ENCODE peak calls at places on chromosomes 5 and 9, in six cellular contexts. One of them, this sample, is unnamed.

GRCh38 chr9:100074093-100074492 is 24.7 kb downstream of the ERP44 start:
- DNase-seq in HepG2: no peak
- DNase-seq in GM12878: no peak
- DNase-seq in IMR-90: no peak
- DNase-seq in A549: no peak
- DNase-seq in HEK293T: no peak
- DNase-seq in this sample: no peak

GRCh38 chr5:16726538-16726946 is 109.7 kb upstream of the RETREG1 start:
- DNase-seq in HepG2: no peak
- DNase-seq in A549: no peak
- DNase-seq in HEK293T: no peak
- DNase-seq in GM12878: peak
- DNase-seq in IMR-90: peak
- DNase-seq in this sample: no peak

GRCh38 chr9:121609845-121610637 is 41.4 kb upstream of the DAB2IP start:
- DNase-seq in HEK293T: no peak
- DNase-seq in HepG2: peak
- DNase-seq in IMR-90: peak
- DNase-seq in GM12878: no peak
- DNase-seq in A549: peak
- DNase-seq in this sample: no peak

GRCh38 chr5:52734557-52734956 is 53.2 kb upstream of the ITGA1 start:
- DNase-seq in A549: no peak
- DNase-seq in IMR-90: no peak
- DNase-seq in HEK293T: no peak
- DNase-seq in GM12878: no peak
- DNase-seq in HepG2: no peak
- DNase-seq in this sample: no peak

GRCh38 chr5:157459715-157460599 is at the start of gene NIPAL4:
- DNase-seq in GM12878: no peak
- DNase-seq in A549: peak
- DNase-seq in HepG2: no peak
- DNase-seq in IMR-90: no peak
- DNase-seq in HEK293T: no peak
- DNase-seq in this sample: no peak

GRCh38 chr9:114124666-114125580 is 25.8 kb upstream of the KIF12 start:
- DNase-seq in IMR-90: no peak
- DNase-seq in A549: no peak
- DNase-seq in HepG2: no peak
- DNase-seq in HEK293T: no peak
- DNase-seq in GM12878: no peak
- DNase-seq in this sample: no peak

GRCh38 chr5:125323613-125324012 is 577.2 kb upstream of the ZNF608 start:
- DNase-seq in HEK293T: no peak
- DNase-seq in GM12878: no peak
- DNase-seq in HepG2: no peak
- DNase-seq in IMR-90: peak
- DNase-seq in A549: no peak
- DNase-seq in this sample: no peak

GRCh38 chr5:174147551-174147950 is 102.0 kb downstream of the NSG2 start:
- DNase-seq in HepG2: no peak
- DNase-seq in A549: no peak
- DNase-seq in IMR-90: no peak
- DNase-seq in HEK293T: no peak
- DNase-seq in GM12878: no peak
- DNase-seq in this sample: no peak

GRCh38 chr9:5611321-5612186 is 17.4 kb upstream of the RIC1 start:
- DNase-seq in A549: no peak
- DNase-seq in HepG2: no peak
- DNase-seq in GM12878: no peak
- DNase-seq in IMR-90: no peak
- DNase-seq in HEK293T: no peak
- DNase-seq in this sample: no peak

GRCh38 chr9:92634712-92635605 is 35.0 kb downstream of the IPPK start:
- DNase-seq in GM12878: peak
- DNase-seq in HepG2: peak
- DNase-seq in HEK293T: peak
- DNase-seq in IMR-90: peak
- DNase-seq in A549: peak
- DNase-seq in this sample: peak

GRCh38 chr9:98097836-98098235 is 21.2 kb downstream of the TRIM14 start:
- DNase-seq in HEK293T: no peak
- DNase-seq in IMR-90: no peak
- DNase-seq in GM12878: no peak
- DNase-seq in A549: no peak
- DNase-seq in HepG2: no peak
- DNase-seq in this sample: no peak

GRCh38 chr5:77620404-77620803 is 18.1 kb downstream of the OTP start:
- DNase-seq in A549: no peak
- DNase-seq in IMR-90: no peak
- DNase-seq in HEK293T: no peak
- DNase-seq in HepG2: peak
- DNase-seq in GM12878: no peak
- DNase-seq in this sample: no peak

GRCh38 chr5:126269511-126269910 is 153.7 kb upstream of the GRAMD2B start:
- DNase-seq in A549: no peak
- DNase-seq in IMR-90: no peak
- DNase-seq in HepG2: no peak
- DNase-seq in HEK293T: no peak
- DNase-seq in GM12878: no peak
- DNase-seq in this sample: no peak

GRCh38 chr5:127243011-127243410 is 47.6 kb upstream of the MEGF10 start:
- DNase-seq in HEK293T: no peak
- DNase-seq in A549: no peak
- DNase-seq in IMR-90: no peak
- DNase-seq in GM12878: no peak
- DNase-seq in HepG2: no peak
- DNase-seq in this sample: no peak

GRCh38 chr5:39005566-39006232 is 68.5 kb downstream of the RICTOR start:
- DNase-seq in IMR-90: peak
- DNase-seq in GM12878: no peak
- DNase-seq in HepG2: peak
- DNase-seq in HEK293T: no peak
- DNase-seq in A549: peak
- DNase-seq in this sample: no peak

GRCh38 chr9:93681316-93682154 is 105.2 kb downstream of the PHF2 start:
- DNase-seq in HepG2: peak
- DNase-seq in IMR-90: no peak
- DNase-seq in A549: no peak
- DNase-seq in HEK293T: no peak
- DNase-seq in GM12878: no peak
- DNase-seq in this sample: no peak
- TF ChIP-seq BHLHE40 in HepG2: no peak
- TF ChIP-seq BHLHE40 in IMR-90: no peak
- TF ChIP-seq BHLHE40 in A549: no peak
- TF ChIP-seq BHLHE40 in HEK293T: no peak
- TF ChIP-seq BHLHE40 in GM12878: no peak
- TF ChIP-seq BHLHE40 in this sample: no peak

GRCh38 chr5:177096162-177097015 is 9.7 kb downstream of the FGFR4 start:
- DNase-seq in HEK293T: no peak
- DNase-seq in IMR-90: no peak
- DNase-seq in GM12878: no peak
- DNase-seq in A549: no peak
- DNase-seq in HepG2: no peak
- DNase-seq in this sample: no peak
- TF ChIP-seq BHLHE40 in HEK293T: no peak
- TF ChIP-seq BHLHE40 in IMR-90: no peak
- TF ChIP-seq BHLHE40 in GM12878: no peak
- TF ChIP-seq BHLHE40 in A549: no peak
- TF ChIP-seq BHLHE40 in HepG2: no peak
- TF ChIP-seq BHLHE40 in this sample: no peak

DNA sequence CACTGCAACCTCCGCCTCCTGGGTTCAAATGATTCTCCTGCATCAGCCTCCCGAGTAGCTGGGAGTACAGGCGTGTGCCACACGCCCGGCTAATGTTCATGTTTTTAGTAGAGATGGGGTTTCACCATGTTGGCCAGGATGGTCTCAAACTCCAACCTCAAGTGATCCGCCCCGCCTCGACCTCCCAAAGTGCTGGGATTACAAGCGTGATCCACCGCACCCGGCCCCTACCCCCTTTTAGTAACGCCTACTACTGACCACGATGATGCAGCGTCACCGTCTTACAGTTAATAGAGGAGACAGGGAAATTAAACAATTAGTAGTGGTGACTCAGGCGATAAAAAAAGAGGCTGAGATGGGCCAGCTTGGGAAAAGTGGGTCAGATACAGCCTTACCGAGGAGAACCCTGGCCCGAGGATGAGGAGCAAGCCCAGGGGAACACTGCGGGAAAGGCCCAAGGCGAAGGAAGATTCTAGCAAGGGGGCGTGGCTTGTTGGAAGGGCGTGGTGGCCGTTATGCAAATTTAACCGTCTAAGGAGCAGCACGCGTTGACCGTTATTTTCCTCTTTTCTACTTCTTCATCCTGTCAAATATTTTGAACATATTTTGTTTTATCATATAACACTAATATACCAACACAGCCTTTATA is 1.6 kb upstream of the SETX start:
- DNase-seq in HEK293T: no peak
- DNase-seq in IMR-90: no peak
- DNase-seq in HepG2: no peak
- DNase-seq in A549: no peak
- DNase-seq in GM12878: no peak
- DNase-seq in this sample: no peak
- TF ChIP-seq BHLHE40 in HEK293T: no peak
- TF ChIP-seq BHLHE40 in IMR-90: no peak
- TF ChIP-seq BHLHE40 in HepG2: no peak
- TF ChIP-seq BHLHE40 in A549: no peak
- TF ChIP-seq BHLHE40 in GM12878: no peak
- TF ChIP-seq BHLHE40 in this sample: no peak

GRCh38 chr5:177997319-177997670 is 1.3 kb upstream of the PROP1 start:
- DNase-seq in IMR-90: no peak
- DNase-seq in HepG2: no peak
- DNase-seq in GM12878: no peak
- DNase-seq in A549: no peak
- DNase-seq in HEK293T: no peak
- DNase-seq in this sample: no peak

GRCh38 chr5:177995691-177996595 is at the start of gene PROP1:
- DNase-seq in A549: no peak
- DNase-seq in GM12878: no peak
- DNase-seq in IMR-90: no peak
- DNase-seq in HepG2: no peak
- DNase-seq in HEK293T: no peak
- DNase-seq in this sample: no peak

GRCh38 chr5:177994561-177995190 is 1.4 kb downstream of the PROP1 start:
- DNase-seq in A549: no peak
- DNase-seq in IMR-90: no peak
- DNase-seq in HEK293T: no peak
- DNase-seq in GM12878: no peak
- DNase-seq in HepG2: no peak
- DNase-seq in this sample: no peak

GRCh38 chr5:177997846-177998245 is 1.8 kb upstream of the PROP1 start:
- DNase-seq in HepG2: no peak
- DNase-seq in IMR-90: no peak
- DNase-seq in GM12878: no peak
- DNase-seq in A549: no peak
- DNase-seq in HEK293T: no peak
- DNase-seq in this sample: peak

DNA sequence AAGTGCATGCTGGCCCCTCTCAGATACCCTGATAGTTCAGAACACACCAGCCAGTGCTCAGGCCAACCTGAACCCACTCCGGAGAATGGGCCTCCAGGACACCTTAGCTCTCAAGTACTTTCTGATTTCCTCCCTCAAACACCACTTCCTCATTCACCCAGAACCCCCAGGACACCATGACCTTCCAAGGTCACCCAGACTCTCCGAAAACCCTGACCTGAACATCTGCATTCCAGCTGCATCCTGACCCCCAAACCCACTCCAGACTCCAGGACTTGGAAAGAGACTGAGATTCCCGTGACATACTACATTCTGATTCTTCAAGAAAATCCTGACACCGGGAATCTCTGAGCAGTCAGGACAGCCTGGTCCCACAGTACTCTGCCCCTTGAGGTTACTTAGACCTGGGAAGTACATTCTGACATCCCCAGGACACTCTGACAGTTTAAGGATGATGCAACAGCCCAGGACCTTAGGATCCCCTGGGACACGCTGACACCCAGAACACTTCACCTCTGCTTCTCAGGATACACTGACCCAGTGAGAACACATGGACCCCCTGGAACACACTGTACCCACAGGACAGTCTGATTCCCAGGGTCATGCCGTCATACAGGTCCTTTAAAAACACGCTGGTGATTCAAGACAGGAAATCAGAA is 747 bp upstream of the PROP1 start:
- DNase-seq in A549: no peak
- DNase-seq in HepG2: no peak
- DNase-seq in GM12878: no peak
- DNase-seq in HEK293T: no peak
- DNase-seq in IMR-90: no peak
- DNase-seq in this sample: no peak
- TF ChIP-seq BHLHE40 in A549: no peak
- TF ChIP-seq BHLHE40 in HepG2: no peak
- TF ChIP-seq BHLHE40 in GM12878: no peak
- TF ChIP-seq BHLHE40 in HEK293T: no peak
- TF ChIP-seq BHLHE40 in IMR-90: no peak
- TF ChIP-seq BHLHE40 in this sample: no peak

DNA sequence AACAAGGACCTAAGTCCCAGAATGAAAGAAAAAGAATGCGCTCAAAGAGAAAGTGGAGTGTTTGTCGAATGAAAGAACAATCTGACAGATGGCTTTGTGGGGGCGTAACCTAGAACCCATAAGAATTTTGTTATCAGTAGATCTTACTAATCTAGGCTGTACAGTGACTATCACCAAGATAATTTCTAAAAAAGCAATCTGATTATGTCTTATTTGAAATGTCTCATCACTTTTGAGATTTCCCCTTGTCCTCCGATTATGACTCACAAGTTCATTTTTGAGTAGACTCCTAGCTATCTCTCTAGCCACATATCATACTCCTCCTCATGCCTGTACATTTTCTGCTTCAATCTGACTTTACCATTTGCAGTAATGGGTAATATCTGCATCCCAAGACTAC is 135.6 kb upstream of the SMARCA2 start:
- DNase-seq in HEK293T: no peak
- DNase-seq in IMR-90: no peak
- DNase-seq in HepG2: no peak
- DNase-seq in A549: no peak
- DNase-seq in GM12878: peak
- DNase-seq in this sample: no peak
- TF ChIP-seq BHLHE40 in HEK293T: no peak
- TF ChIP-seq BHLHE40 in IMR-90: no peak
- TF ChIP-seq BHLHE40 in HepG2: no peak
- TF ChIP-seq BHLHE40 in A549: no peak
- TF ChIP-seq BHLHE40 in GM12878: peak
- TF ChIP-seq BHLHE40 in this sample: no peak

DNA sequence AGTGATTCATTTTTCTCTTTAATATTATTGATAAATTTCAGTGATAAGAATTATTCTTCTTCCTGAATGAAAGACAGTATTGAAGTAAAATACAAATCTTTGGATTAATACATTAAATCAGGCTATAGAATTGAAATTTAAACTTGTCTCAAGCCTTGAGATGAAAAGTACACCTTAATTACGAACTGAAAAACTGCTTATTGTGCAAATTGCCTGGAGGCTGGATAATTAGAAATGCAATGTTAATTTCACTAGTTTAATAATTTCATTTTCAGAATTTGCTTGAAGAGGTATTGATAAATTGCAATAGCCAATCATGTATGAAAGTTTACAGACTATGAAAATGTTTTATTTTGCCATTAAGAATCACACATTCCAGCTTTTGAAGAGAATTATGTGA is 11.0 kb upstream of the CCNH start:
- DNase-seq in IMR-90: no peak
- DNase-seq in GM12878: no peak
- DNase-seq in HepG2: no peak
- DNase-seq in HEK293T: no peak
- DNase-seq in A549: no peak
- DNase-seq in this sample: no peak
- TF ChIP-seq BHLHE40 in IMR-90: no peak
- TF ChIP-seq BHLHE40 in GM12878: no peak
- TF ChIP-seq BHLHE40 in HepG2: no peak
- TF ChIP-seq BHLHE40 in HEK293T: no peak
- TF ChIP-seq BHLHE40 in A549: no peak
- TF ChIP-seq BHLHE40 in this sample: no peak

This sample was measured in K562.